ENCODE peak calls at places on chromosome 6, in six cellular contexts. H is uterus, Z is pancreas, M is GM23248, Y is cardiac muscle cell, O is colonic mucosa. P is an unnamed sample. For H3K4me1, the result is how much of the 10 kb centered on the place peaks cover.

GRCh38 chr6:73354389-73354651 is 244 bp upstream of the DPPA5 start:
- DNase-seq in H (no peak), Z (no peak), M (no peak), Y (no peak), O (no peak), P (no peak)

GRCh38 chr6:128519931-128520435 is 416 bp downstream of the PTPRK start:
- DNase-seq in H (peak), Z (peak), M (peak), Y (no peak), O (peak), P (no peak)

GRCh38 chr6:34243901-34244884 is 4.6 kb downstream of the SMIM29 start:
- DNase-seq in H (peak), Z (no peak), M (peak), Y (no peak), O (peak), P (no peak)

GRCh38 chr6:134172020-134172766 is 119.8 kb upstream of the SLC2A12 start:
- DNase-seq in H (no peak), Z (no peak), M (peak), Y (no peak), O (no peak), P (no peak)

GRCh38 chr6:44105993-44106740 is 21.1 kb downstream of the MRPL14 start:
- DNase-seq in H (no peak), Z (no peak), M (peak), Y (no peak), O (no peak), P (no peak)

GRCh38 chr6:158818580-158819212 is 472 bp downstream of the EZR start:
- DNase-seq in H (peak), Z (peak), M (peak), Y (peak), O (peak), P (no peak)

GRCh38 chr6:79466222-79466834 is 70.9 kb downstream of the LCA5 start:
- DNase-seq in H (no peak), Z (no peak), M (peak), Y (no peak), O (no peak), P (no peak)

GRCh38 chr6:11246722-11247121 is 14.3 kb upstream of the NEDD9 start:
- DNase-seq in H (no peak), Z (no peak), M (no peak), Y (no peak), O (no peak), P (no peak)

GRCh38 chr6:108260126-108260808 is 573 bp downstream of the SNX3 start:
- DNase-seq in H (no peak), Z (peak), M (peak), Y (peak), O (peak), P (no peak)

GRCh38 chr6:161370882-161371281 is 97.0 kb upstream of the AGPAT4 start:
- DNase-seq in H (peak), Z (peak), M (peak), Y (peak), O (peak), P (no peak)

GRCh38 chr6:101402618-101403002 is 9.1 kb downstream of the GRIK2 start:
- DNase-seq in H (no peak), Z (no peak), M (peak), Y (peak), O (no peak), P (no peak)

GRCh38 chr6:148800535-148800934 is 53.7 kb downstream of the UST start:
- DNase-seq in H (no peak), Z (no peak), M (peak), Y (no peak), O (no peak), P (no peak)

GRCh38 chr6:4920914-4921410 is 82.9 kb downstream of the RPP40 start:
- DNase-seq in H (no peak), Z (no peak), M (peak), Y (no peak), O (no peak), P (no peak)

GRCh38 chr6:29653452-29654038 is 3.3 kb upstream of the MOG start:
- DNase-seq in H (no peak), Z (peak), M (peak), Y (peak), O (peak), P (no peak)

GRCh38 chr6:30591008-30591407 is 19.8 kb downstream of the ABCF1 start:
- DNase-seq in H (no peak), Z (no peak), M (peak), Y (no peak), O (no peak), P (no peak)

GRCh38 chr6:91730710-91731109 is 1143.8 kb upstream of the MAP3K7 start:
- DNase-seq in H (no peak), Z (no peak), M (no peak), Y (no peak), O (no peak), P (no peak)

GRCh38 chr6:38634518-38634917 is 5.2 kb downstream of the BTBD9 start:
- DNase-seq in H (no peak), Z (no peak), M (peak), Y (no peak), O (no peak), P (no peak)

GRCh38 chr6:37618916-37619605 is 78.6 kb downstream of the MDGA1 start:
- DNase-seq in H (no peak), Z (no peak), M (peak), Y (no peak), O (no peak), P (no peak)

GRCh38 chr6:33271608-33272357 is at the start of the genes RPS18 and VPS52:
- DNase-seq in H (peak), Z (peak), M (peak), Y (peak), O (peak), P (peak)

GRCh38 chr6:56652994-56653393 is 10.3 kb upstream of the DST start:
- DNase-seq in H (no peak), Z (no peak), M (peak), Y (no peak), O (no peak), P (no peak)

GRCh38 chr6:12927746-12928145 is 211.2 kb downstream of the PHACTR1 start:
- DNase-seq in H (no peak), Z (no peak), M (no peak), Y (no peak), O (no peak), P (no peak)

DNA sequence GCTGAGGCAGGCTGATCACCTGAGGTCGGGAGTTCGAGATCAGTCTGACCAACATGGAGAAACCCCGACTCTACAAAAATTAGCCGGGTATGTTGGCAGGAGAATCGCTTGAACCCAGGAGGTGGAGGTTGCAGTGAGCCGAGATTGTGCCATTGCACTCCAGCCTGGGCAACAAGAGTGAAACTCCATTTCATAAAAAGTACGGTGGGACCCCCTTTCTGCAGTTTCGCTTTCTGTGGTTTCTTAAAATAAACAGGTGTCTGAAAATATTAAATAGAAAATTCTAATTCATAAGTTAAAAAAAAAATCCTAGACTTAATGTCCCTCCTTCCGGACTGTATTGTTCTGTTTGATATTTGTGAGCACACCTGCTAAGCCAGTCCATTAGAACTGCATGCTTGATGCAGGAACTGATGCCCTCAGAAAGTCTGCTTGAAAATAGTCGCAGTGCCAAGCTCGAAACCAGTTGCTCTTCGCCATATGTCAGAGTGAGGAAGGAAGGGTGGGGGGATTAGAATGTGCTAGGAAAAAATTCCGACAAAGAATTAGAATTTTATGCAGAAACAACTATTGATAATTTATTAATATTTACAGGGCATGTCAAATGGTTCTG is 85.9 kb downstream of the JARID2 start:
- DNase-seq in H (no peak), Z (no peak), M (no peak), Y (no peak), O (no peak), P (no peak)
- H3K4me1 ChIP-seq in H (under half), Z (under half), M (under half), Y (under half), O (under half), P (under half)

DNA sequence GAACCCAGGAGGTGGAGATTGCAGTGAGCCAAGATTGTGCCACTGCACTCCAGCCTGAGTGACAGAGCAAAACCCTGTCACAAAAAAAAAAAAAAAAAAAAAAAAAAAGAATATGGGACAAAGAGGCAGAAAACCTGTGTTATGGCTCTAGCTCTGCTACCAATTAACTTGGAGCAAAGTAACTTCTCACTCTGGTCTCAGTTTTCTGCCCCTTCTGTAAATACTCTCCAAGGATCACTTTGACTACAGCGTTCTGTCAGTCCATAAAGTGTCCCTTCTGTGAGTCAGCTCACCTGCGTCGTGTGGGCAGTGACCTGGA is 24.6 kb downstream of the C6orf132 start:
- DNase-seq in H (no peak), Z (no peak), M (no peak), Y (no peak), O (no peak), P (no peak)
- H3K27ac ChIP-seq in H (no peak), Z (peak), M (peak), Y (peak), O (peak), P (no peak)

GRCh38 chr6:6495851-6496250 is 92.7 kb upstream of the LY86 start:
- DNase-seq in H (no peak), Z (no peak), M (peak), Y (no peak), O (no peak), P (peak)
- H3K4me1 ChIP-seq in H (under half), Z (under half), M (under half), Y (under half), O (under half), P (under half)

GRCh38 chr6:147508871-147509608 is 550 bp downstream of the SAMD5 start:
- DNase-seq in H (peak), Z (no peak), M (no peak), Y (peak), O (peak), P (no peak)
- H3K27ac ChIP-seq in H (peak), Z (no peak), M (no peak), Y (no peak), O (peak), P (no peak)

GRCh38 chr6:125806813-125807212 is 16.1 kb downstream of the NCOA7 start:
- DNase-seq in H (no peak), Z (no peak), M (no peak), Y (no peak), O (no peak), P (no peak)
- H3K4me1 ChIP-seq in H (under half), Z (under half), M (under half), Y (under half), O (under half), P (under half)

DNA sequence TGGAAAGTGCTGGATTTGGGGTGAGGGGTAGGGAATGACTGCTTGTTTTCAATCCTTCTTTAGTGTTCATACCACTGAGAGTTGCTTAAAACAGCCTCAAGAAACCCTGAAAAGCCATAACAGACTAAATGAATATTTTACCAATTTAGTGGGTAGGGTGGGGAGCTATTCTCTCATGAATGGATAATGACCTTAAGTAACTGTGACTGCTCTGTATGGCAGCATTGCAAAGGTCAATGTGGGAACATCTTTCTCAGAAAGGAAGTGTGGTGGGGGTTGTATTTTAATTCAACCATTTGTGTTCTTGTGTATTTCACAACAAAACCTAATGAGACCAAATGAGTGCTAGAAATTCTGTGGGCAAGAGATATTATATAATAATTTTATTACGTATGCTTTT is 55.7 kb downstream of the PHACTR2 start:
- DNase-seq in H (no peak), Z (no peak), M (no peak), Y (no peak), O (no peak), P (no peak)
- H3K27ac ChIP-seq in H (no peak), Z (no peak), M (no peak), Y (no peak), O (no peak), P (no peak)

DNA sequence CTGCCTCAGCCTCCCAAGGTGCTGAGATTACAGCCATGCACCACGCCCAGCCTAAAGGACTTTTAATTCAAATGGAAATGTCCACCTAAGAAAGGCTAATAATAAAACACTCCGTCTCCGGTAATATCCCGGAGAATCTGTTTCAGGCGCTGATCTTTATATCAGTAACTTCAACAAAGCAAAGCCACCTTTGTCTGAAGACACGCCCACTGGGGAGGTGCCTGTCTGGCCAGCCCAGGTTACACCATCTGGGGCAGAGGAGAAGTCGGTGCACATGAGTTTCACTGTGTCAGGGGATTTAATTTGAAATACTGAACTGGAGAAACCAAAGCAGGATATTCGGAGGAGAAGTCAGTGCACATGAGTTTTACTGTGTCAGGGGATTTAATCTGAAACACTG is 9.4 kb downstream of the SERPINB6 start:
- DNase-seq in H (no peak), Z (peak), M (no peak), Y (no peak), O (peak), P (no peak)
- H3K4me1 ChIP-seq in H (under half), Z (under half), M (under half), Y (under half), O (under half), P (half or more)

GRCh38 chr6:143060354-143060805 is 309 bp upstream of the AIG1 start:
- DNase-seq in H (peak), Z (peak), M (peak), Y (peak), O (peak), P (peak)
- H3K27ac ChIP-seq in H (peak), Z (peak), M (peak), Y (peak), O (peak), P (peak)

P was measured in esophagus muscularis mucosa.